ENCODE peak calls at places on chromosomes 13 and 19, in six cellular contexts. E is astrocyte of the spinal cord, Y is lung, L is AG09309, S is kidney, O is HFFc6. R is an unnamed sample.

GRCh38 chr19:10961073-10961762 is 388 bp downstream of the SMARCA4 start:
- DNase-seq in E (no peak), Y (no peak), L (no peak), S (peak; percentile 82), O (no peak), R (no peak)

GRCh38 chr19:41219924-41220567 is 1.0 kb downstream of the AXL start:
- DNase-seq in E (peak; percentile 53), Y (no peak), L (no peak), S (peak; percentile 80), O (no peak), R (no peak)

GRCh38 chr19:55383279-55383788 is 758 bp downstream of the TMEM238 start:
- DNase-seq in E (no peak), Y (no peak), L (no peak), S (no peak), O (no peak), R (no peak)

GRCh38 chr13:40490086-40490723 is 176.2 kb downstream of the FOXO1 start:
- DNase-seq in E (no peak), Y (no peak), L (no peak), S (no peak), O (no peak), R (no peak)

GRCh38 chr13:111225184-111225583 is 95.3 kb upstream of the TEX29 start:
- DNase-seq in E (no peak), Y (no peak), L (no peak), S (no peak), O (no peak), R (no peak)

GRCh38 chr19:47032171-47032811 is 12.7 kb downstream of the NPAS1 start:
- DNase-seq in E (no peak), Y (peak; percentile 39), L (no peak), S (peak; percentile 78), O (no peak), R (no peak)

GRCh38 chr19:45200614-45201013 is 22.0 kb downstream of the BLOC1S3 start:
- DNase-seq in E (peak; percentile 31), Y (no peak), L (no peak), S (no peak), O (peak; percentile 43), R (no peak)

GRCh38 chr19:8699908-8700307 is 1.3 kb upstream of the ACTL9 start:
- DNase-seq in E (no peak), Y (no peak), L (no peak), S (no peak), O (no peak), R (no peak)

GRCh38 chr19:19006213-19006612 is 27.1 kb downstream of the SUGP2 start:
- DNase-seq in E (peak; percentile 9), Y (no peak), L (no peak), S (no peak), O (no peak), R (no peak)

GRCh38 chr13:66574606-66575005 is 655.5 kb downstream of the PCDH9 start:
- DNase-seq in E (peak; percentile 48), Y (no peak), L (no peak), S (no peak), O (peak; percentile 44), R (no peak)

GRCh38 chr13:34207334-34207733 is 389.4 kb downstream of the RFC3 start:
- DNase-seq in E (peak; percentile 77), Y (no peak), L (peak; percentile 34), S (peak; percentile 61), O (peak; percentile 68), R (no peak)

GRCh38 chr13:65605386-65605785 is 1624.8 kb downstream of the PCDH9 start:
- DNase-seq in E (no peak), Y (no peak), L (no peak), S (no peak), O (no peak), R (no peak)

GRCh38 chr19:54424201-54424600 is 8.9 kb downstream of the TTYH1 start:
- DNase-seq in E (no peak), Y (no peak), L (no peak), S (no peak), O (no peak), R (no peak)

GRCh38 chr19:41386442-41386841 is 10.1 kb downstream of the TMEM91 start:
- DNase-seq in E (no peak), Y (no peak), L (no peak), S (no peak), O (no peak), R (no peak)

GRCh38 chr13:37001921-37002250 is 1.3 kb downstream of the EXOSC8 start:
- DNase-seq in E (no peak), Y (no peak), L (no peak), S (no peak), O (no peak), R (no peak)

GRCh38 chr13:23799945-23800344 is 89.3 kb downstream of the MIPEP start:
- DNase-seq in E (peak; percentile 60), Y (no peak), L (no peak), S (no peak), O (no peak), R (no peak)

GRCh38 chr19:10009269-10009665 is 1.0 kb downstream of the COL5A3 start:
- DNase-seq in E (peak; percentile 87), Y (peak; percentile 32), L (no peak), S (peak; percentile 87), O (peak; percentile 19), R (no peak)

GRCh38 chr19:15563931-15564330 is 51.1 kb upstream of the CYP4F8 start:
- DNase-seq in E (no peak), Y (no peak), L (no peak), S (no peak), O (no peak), R (no peak)

GRCh38 chr13:72963762-72964161 is 95.0 kb upstream of the KLF5 start:
- DNase-seq in E (no peak), Y (no peak), L (no peak), S (no peak), O (no peak), R (no peak)

GRCh38 chr13:112893570-112894422 is 75.2 kb upstream of the MCF2L start:
- DNase-seq in E (no peak), Y (no peak), L (no peak), S (peak; percentile 90), O (no peak), R (peak; percentile 64)

GRCh38 chr19:30631035-30631375 is 258.8 kb downstream of the ZNF536 start:
- DNase-seq in E (no peak), Y (no peak), L (no peak), S (no peak), O (no peak), R (peak; percentile 87)

GRCh38 chr19:2469102-2469914 is 6.6 kb upstream of the GADD45B start:
- DNase-seq in E (peak; percentile 81), Y (no peak), L (no peak), S (no peak), O (peak; percentile 54), R (no peak)

GRCh38 chr13:52177276-52177675 is 17.9 kb upstream of the NEK3 start:
- DNase-seq in E (no peak), Y (no peak), L (no peak), S (no peak), O (no peak), R (no peak)

GRCh38 chr13:99796175-99796819 is 175.3 kb downstream of the ZIC5 start:
- DNase-seq in E (peak; percentile 52), Y (no peak), L (no peak), S (no peak), O (peak; percentile 12), R (no peak)

GRCh38 chr13:48201044-48201443 is 32.0 kb upstream of the ITM2B start:
- DNase-seq in E (no peak), Y (no peak), L (no peak), S (no peak), O (no peak), R (no peak)

GRCh38 chr13:107476068-107476467 is 739.3 kb downstream of the LIG4 start:
- DNase-seq in E (no peak), Y (no peak), L (no peak), S (no peak), O (no peak), R (no peak)

GRCh38 chr13:52130641-52131040 is 1.8 kb upstream of the NEK5 start:
- DNase-seq in E (no peak), Y (no peak), L (no peak), S (no peak), O (no peak), R (no peak)

DNA sequence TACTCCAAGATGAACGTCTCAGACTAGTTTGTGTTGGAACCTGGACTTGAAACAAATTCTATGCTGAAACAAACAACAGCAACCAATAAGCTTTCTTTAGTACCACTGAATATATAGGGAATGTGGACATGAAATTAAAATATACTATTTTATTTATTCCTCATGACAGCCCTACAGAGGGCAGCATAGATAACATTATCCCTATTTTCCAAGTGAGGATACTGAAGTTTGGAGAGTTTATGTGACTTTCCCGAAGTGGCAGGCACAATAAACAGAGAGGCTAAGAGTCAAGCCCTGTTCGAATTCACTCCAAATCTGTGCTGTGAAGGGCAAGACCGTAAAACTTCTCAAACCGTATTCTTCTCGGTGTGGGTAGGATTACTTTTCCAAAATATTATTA is 509.9 kb upstream of the GPC6 start:
- DNase-seq in E (peak; percentile 26), Y (no peak), L (no peak), S (no peak), O (peak; percentile 8), R (no peak)
- TF ChIP-seq CTCF in E (peak; percentile 41), Y (no peak), L (peak; percentile 10), S (peak; percentile 22), O (peak; percentile 36), R (peak; percentile 82)

DNA sequence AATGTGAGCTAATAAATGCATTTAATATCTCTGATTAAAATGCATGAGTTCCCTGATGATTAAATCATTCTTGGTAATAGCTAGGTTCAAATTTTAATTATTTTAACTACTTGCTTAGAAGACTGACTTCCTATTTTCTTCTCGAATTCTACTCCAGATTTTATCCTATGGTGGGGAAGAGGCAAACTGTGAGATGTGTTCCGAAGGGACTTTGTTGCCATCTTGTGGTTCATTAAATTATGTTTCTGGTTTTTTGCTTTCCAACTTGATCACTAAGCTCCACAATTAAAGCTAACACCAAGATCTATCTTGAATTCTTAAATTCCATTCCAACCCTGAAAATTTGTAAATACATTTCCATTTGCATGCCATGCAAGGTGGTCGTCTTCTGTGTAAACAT is 538.4 kb upstream of the PCDH20 start:
- DNase-seq in E (peak; percentile 44), Y (no peak), L (no peak), S (no peak), O (no peak), R (no peak)
- TF ChIP-seq CTCF in E (peak; percentile 23), Y (no peak), L (no peak), S (peak; percentile 31), O (peak; percentile 19), R (peak; percentile 83)

DNA sequence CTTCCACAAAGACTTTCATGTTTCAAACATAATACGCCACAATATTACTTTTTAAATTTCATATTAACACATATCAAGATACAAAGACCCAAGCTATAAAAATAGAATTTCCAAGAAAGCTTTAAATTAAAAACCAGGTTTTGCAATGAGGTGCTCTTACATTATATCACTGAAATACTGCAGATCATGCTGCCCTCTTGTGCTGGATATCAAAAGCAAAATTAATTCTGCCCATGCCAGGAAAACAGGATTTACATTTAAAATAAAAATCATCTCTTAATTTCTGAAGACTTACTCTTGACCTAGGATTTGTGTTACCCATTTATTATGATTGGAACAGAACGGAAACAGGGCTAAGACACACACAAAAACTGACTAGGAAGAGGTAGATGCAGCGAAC is 145.0 kb downstream of the ABCC4 start:
- DNase-seq in E (peak; percentile 59), Y (no peak), L (no peak), S (no peak), O (peak; percentile 31), R (no peak)
- TF ChIP-seq CTCF in E (peak; percentile 45), Y (no peak), L (peak; percentile 50), S (no peak), O (peak; percentile 76), R (peak; percentile 86)

DNA sequence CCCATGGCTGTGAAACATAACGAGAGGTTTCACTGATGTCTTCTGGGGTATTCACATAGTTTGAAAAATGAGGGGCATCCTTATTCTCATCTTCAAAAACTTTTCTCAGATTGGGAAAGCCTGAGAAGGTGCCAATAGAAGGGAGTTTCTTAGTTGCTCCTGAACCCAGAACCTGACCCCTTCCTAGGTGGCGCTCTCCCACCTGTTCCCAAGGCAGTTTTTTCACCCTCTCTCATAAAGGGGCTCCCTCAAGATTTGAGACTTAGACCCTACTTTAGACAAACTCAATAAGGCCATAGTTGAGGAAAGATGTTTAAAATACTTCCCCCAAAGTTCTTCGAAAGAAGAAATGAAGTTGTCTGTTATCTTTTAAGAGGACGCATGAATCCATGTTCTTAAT is 142.2 kb downstream of the FGF9 start:
- DNase-seq in E (no peak), Y (no peak), L (no peak), S (no peak), O (no peak), R (no peak)
- TF ChIP-seq CTCF in E (no peak), Y (no peak), L (no peak), S (no peak), O (no peak), R (no peak)